ENCODE peak calls at places on chromosome 10, in ten cellular contexts. J, F, N, C, U, H, E, O, G and S are unnamed samples.

GRCh38 chr10:29377333-29377961 is 88.6 kb downstream of the LYZL1 start:
- DNase-seq in J (no peak), F (peak; percentile 43), N (peak; percentile 29), C (no peak), U (peak; percentile 62), H (peak; percentile 33), E (peak; percentile 16), O (no peak), G (peak; percentile 7), S (no peak)

GRCh38 chr10:21078410-21079329 is 181.6 kb upstream of the NEBL start:
- DNase-seq in J (peak; percentile 60), F (peak; percentile 55), N (peak; percentile 47), C (no peak), U (peak; percentile 88), H (peak; percentile 77), E (peak; percentile 52), O (peak; percentile 41), G (peak; percentile 15), S (peak; percentile 16)

GRCh38 chr10:25933653-25934608 is at the start of gene MYO3A:
- DNase-seq in J (no peak), F (no peak), N (no peak), C (no peak), U (no peak), H (no peak), E (no peak), O (peak; percentile 15), G (no peak), S (no peak)

GRCh38 chr10:61896854-61897661 is 4.4 kb upstream of the ARID5B start:
- DNase-seq in J (peak; percentile 52), F (peak; percentile 89), N (peak; percentile 95), C (peak; percentile 85), U (peak; percentile 82), H (peak; percentile 91), E (peak; percentile 91), O (peak; percentile 75), G (no peak), S (no peak)

GRCh38 chr10:3631709-3632330 is 153.2 kb downstream of the KLF6 start:
- DNase-seq in J (no peak), F (no peak), N (no peak), C (no peak), U (peak; percentile 11), H (peak; percentile 56), E (no peak), O (no peak), G (no peak), S (no peak)

GRCh38 chr10:4804505-4804904 is 21.5 kb upstream of the AKR1E2 start:
- DNase-seq in J (no peak), F (no peak), N (no peak), C (no peak), U (peak; percentile 24), H (no peak), E (no peak), O (no peak), G (no peak), S (peak; percentile 32)

GRCh38 chr10:119412831-119413737 is 129.4 kb downstream of the RGS10 start:
- DNase-seq in J (no peak), F (no peak), N (no peak), C (peak; percentile 71), U (peak; percentile 77), H (no peak), E (no peak), O (no peak), G (no peak), S (no peak)

GRCh38 chr10:31929260-31929985 is 792 bp upstream of the ARHGAP12 start:
- DNase-seq in J (peak; percentile 47), F (peak; percentile 52), N (peak; percentile 33), C (peak; percentile 79), U (no peak), H (peak; percentile 25), E (peak; percentile 51), O (peak; percentile 80), G (no peak), S (no peak)

GRCh38 chr10:33270971-33271370 is 63.5 kb downstream of the NRP1 start:
- DNase-seq in J (no peak), F (no peak), N (no peak), C (no peak), U (no peak), H (no peak), E (no peak), O (no peak), G (no peak), S (no peak)

GRCh38 chr10:28940158-28940888 is 263.0 kb downstream of the BAMBI start:
- DNase-seq in J (no peak), F (peak; percentile 19), N (no peak), C (no peak), U (peak; percentile 13), H (no peak), E (no peak), O (no peak), G (no peak), S (no peak)

GRCh38 chr10:36263871-36264270 is 621.8 kb upstream of the FZD8 start:
- DNase-seq in J (no peak), F (no peak), N (no peak), C (no peak), U (peak; percentile 51), H (peak; percentile 36), E (no peak), O (no peak), G (no peak), S (no peak)

GRCh38 chr10:127012769-127013152 is 107.5 kb downstream of the DOCK1 start:
- DNase-seq in J (no peak), F (no peak), N (no peak), C (peak; percentile 88), U (no peak), H (peak; percentile 74), E (no peak), O (peak; percentile 93), G (no peak), S (no peak)

GRCh38 chr10:20888620-20889337 is 8.3 kb downstream of the NEBL start:
- DNase-seq in J (no peak), F (no peak), N (peak; percentile 18), C (no peak), U (peak; percentile 63), H (no peak), E (no peak), O (no peak), G (no peak), S (no peak)

GRCh38 chr10:132704008-132704814 is 81.7 kb downstream of the NKX6-2 start:
- DNase-seq in J (no peak), F (no peak), N (no peak), C (peak; percentile 43), U (no peak), H (no peak), E (no peak), O (no peak), G (no peak), S (no peak)

GRCh38 chr10:72009430-72010081 is 45.4 kb downstream of the CHST3 start:
- DNase-seq in J (peak; percentile 97), F (no peak), N (no peak), C (peak; percentile 76), U (peak; percentile 98), H (no peak), E (no peak), O (peak; percentile 42), G (peak; percentile 85), S (peak; percentile 94)

GRCh38 chr10:10846476-10846875 is 171.2 kb upstream of the CELF2 start:
- DNase-seq in J (no peak), F (no peak), N (no peak), C (no peak), U (no peak), H (no peak), E (no peak), O (no peak), G (no peak), S (no peak)

DNA sequence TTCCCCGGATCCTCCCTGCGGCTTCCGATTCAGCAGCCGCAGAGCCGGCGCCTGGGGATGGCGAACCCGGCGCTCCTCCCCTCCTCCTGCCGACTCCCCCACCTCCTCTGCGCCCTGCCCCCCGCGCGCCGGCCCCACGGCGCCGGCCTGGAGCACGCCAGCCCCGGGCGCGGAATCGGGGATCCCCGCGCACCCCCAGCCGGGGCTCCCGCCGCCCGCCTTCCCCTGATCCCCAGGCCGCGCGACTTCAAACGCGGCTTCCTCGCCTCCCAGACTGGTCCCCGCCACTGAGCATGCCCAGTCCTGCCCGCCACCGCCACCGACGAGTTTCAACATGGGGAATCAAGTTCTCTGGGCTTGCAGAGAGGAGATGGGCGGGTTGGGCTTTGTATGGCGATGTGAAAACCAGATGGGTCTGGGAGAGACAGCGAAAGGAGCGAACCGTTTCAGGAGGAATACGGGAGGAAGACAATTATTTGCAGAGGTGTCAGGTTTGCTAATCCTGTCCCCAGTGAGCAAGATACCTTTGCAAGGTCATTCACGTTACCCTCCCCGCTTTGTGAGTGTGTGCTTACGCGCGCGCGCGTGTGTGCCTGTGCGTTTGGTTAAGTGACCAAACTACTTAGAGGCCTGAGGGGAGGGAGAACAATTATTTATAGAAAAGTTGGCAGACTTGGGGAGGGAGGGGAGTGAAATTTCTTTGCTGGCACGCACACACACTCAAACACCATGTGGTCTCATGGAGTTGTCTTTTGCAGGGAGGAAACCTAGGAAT is at the start of gene PANK1:
- DNase-seq in J (peak; percentile 61), F (peak; percentile 88), N (peak; percentile 76), C (peak; percentile 91), U (peak; percentile 85), H (peak; percentile 56), E (peak; percentile 90), O (peak; percentile 76), G (peak; percentile 41), S (no peak)
- H3K4me3 ChIP-seq in J (peak within 1 kb of the TSS; percentile 43), F (peak within 1 kb of the TSS; percentile 77), N (peak within 1 kb of the TSS; percentile 78), C (peak within 1 kb of the TSS; percentile 87), U (peak within 1 kb of the TSS; percentile 69), H (peak within 1 kb of the TSS; percentile 70), E (peak within 1 kb of the TSS; percentile 83), O (peak within 1 kb of the TSS; percentile 86), G (peak within 1 kb of the TSS; percentile 79), S (peak within 1 kb of the TSS; percentile 62)

GRCh38 chr10:48802611-48803046 is 118.0 kb downstream of the WDFY4 start:
- DNase-seq in J (no peak), F (no peak), N (peak; percentile 46), C (no peak), U (no peak), H (no peak), E (no peak), O (no peak), G (no peak), S (no peak)
- TF ChIP-seq CTCF in J (no peak), F (no peak), N (no peak), C (no peak), U (no peak), H (no peak), E (no peak), O (no peak), G (no peak), S (no peak)

DNA sequence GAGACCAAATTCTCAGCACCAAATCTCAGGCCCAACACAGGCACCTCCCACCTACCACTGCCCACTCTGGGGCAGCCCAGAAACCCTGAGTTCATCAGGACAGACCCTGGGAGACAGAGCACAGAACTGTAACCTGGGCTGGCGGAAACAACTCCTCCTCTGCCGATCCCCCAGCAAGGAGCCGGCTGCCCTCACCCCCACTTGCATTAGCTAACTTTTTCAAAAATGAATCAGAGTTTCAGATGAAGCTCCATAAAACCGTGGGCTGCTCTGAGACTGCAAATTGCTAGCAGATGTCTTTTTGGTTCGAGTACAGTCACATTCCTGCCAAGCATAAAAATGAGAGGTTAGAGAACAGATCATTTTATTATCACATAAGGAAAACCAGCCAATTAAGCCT is 93.4 kb upstream of the PARD3 start:
- DNase-seq in J (peak; percentile 30), F (no peak), N (no peak), C (no peak), U (peak; percentile 60), H (no peak), E (no peak), O (no peak), G (peak; percentile 33), S (peak; percentile 67)
- H3K4me3 ChIP-seq in J (no peak overlapping the region), F (no peak overlapping the region), N (no peak overlapping the region), C (no peak overlapping the region), U (no peak overlapping the region), H (no peak overlapping the region), E (no peak overlapping the region), O (no peak overlapping the region), G (no peak overlapping the region), S (no peak overlapping the region)

GRCh38 chr10:113301342-113301984 is 251.4 kb upstream of the HABP2 start:
- DNase-seq in J (no peak), F (no peak), N (peak; percentile 13), C (no peak), U (no peak), H (no peak), E (peak; percentile 36), O (no peak), G (no peak), S (no peak)
- TF ChIP-seq CTCF in J (no peak), F (no peak), N (peak; percentile 58), C (no peak), U (no peak), H (peak; percentile 17), E (peak; percentile 24), O (no peak), G (no peak), S (no peak)